ENCODE peak calls at places on chromosomes 3 and 15, in four cellular contexts. F is fibroblast of lung, S is foreskin fibroblast, Z is GM13976. I is an unnamed sample.

GRCh38 chr3:124935264-124935663 is 713 bp upstream of the MUC13 start:
- DNase-seq in F (no peak), S (no peak), Z (no peak), I (no peak)

GRCh38 chr15:69045810-69046209 is 31.3 kb downstream of the NOX5 start:
- DNase-seq in F (peak; percentile 57), S (peak; percentile 18), Z (no peak), I (no peak)

GRCh38 chr3:123951522-123952447 is 9.2 kb downstream of the CCDC14 start:
- DNase-seq in F (peak; percentile 16), S (peak; percentile 20), Z (no peak), I (no peak)

GRCh38 chr3:64187065-64187959 is 38.0 kb downstream of the PRICKLE2 start:
- DNase-seq in F (peak; percentile 99), S (peak; percentile 93), Z (no peak), I (no peak)

GRCh38 chr3:186287723-186288122 is 74.3 kb downstream of the DGKG start:
- DNase-seq in F (peak; percentile 96), S (peak; percentile 74), Z (no peak), I (no peak)

GRCh38 chr3:159669024-159669476 is 319.6 kb upstream of the IL12A start:
- DNase-seq in F (peak; percentile 51), S (peak; percentile 39), Z (no peak), I (no peak)

GRCh38 chr3:191873741-191874140 is 412.8 kb downstream of the PYDC2 start:
- DNase-seq in F (no peak), S (no peak), Z (no peak), I (no peak)

GRCh38 chr3:37542772-37543449 is 318.8 kb upstream of the CTDSPL start:
- DNase-seq in F (no peak), S (peak; percentile 36), Z (no peak), I (no peak)

GRCh38 chr3:143885803-143886427 is 37.6 kb upstream of the SLC9A9 start:
- DNase-seq in F (peak; percentile 17), S (peak; percentile 66), Z (peak; percentile 38), I (peak; percentile 59)

GRCh38 chr3:123732447-123732846 is 147.6 kb upstream of the HACD2 start:
- DNase-seq in F (peak; percentile 93), S (peak; percentile 82), Z (no peak), I (peak; percentile 24)

GRCh38 chr15:86021281-86022264 is 58.1 kb upstream of the AGBL1 start:
- DNase-seq in F (peak; percentile 68), S (peak; percentile 1), Z (no peak), I (no peak)

GRCh38 chr3:129112308-129113052 is 9.1 kb downstream of the RAB43 start:
- DNase-seq in F (no peak), S (peak; percentile 43), Z (no peak), I (peak; percentile 86)

GRCh38 chr3:12993623-12994356 is 79.4 kb downstream of the IQSEC1 start:
- DNase-seq in F (no peak), S (peak; percentile 37), Z (peak; percentile 76), I (no peak)

GRCh38 chr3:191397771-191398170 is 63.2 kb upstream of the PYDC2 start:
- DNase-seq in F (peak; percentile 49), S (no peak), Z (no peak), I (no peak)

GRCh38 chr3:113468536-113468935 is 27.2 kb upstream of the CFAP44 start:
- DNase-seq in F (no peak), S (peak; percentile 52), Z (no peak), I (no peak)

GRCh38 chr3:46883252-46884185 is 6.0 kb downstream of the PTH1R start:
- DNase-seq in F (peak; percentile 27), S (peak; percentile 68), Z (peak; percentile 67), I (peak; percentile 26)

GRCh38 chr3:152826476-152826875 is 8.5 kb upstream of the P2RY1 start:
- DNase-seq in F (no peak), S (no peak), Z (no peak), I (no peak)

GRCh38 chr3:117618462-117618861 is 908.9 kb downstream of the TUSC7 start:
- DNase-seq in F (no peak), S (no peak), Z (no peak), I (no peak)

GRCh38 chr3:134029734-134030381 is at the start of gene SLCO2A1:
- DNase-seq in F (peak; percentile 51), S (peak; percentile 51), Z (peak; percentile 46), I (peak; percentile 63)

GRCh38 chr3:126170073-126170916 is 10.1 kb downstream of the ALDH1L1 start:
- DNase-seq in F (no peak), S (no peak), Z (no peak), I (no peak)

GRCh38 chr3:56347219-56347871 is 120.9 kb downstream of the ERC2 start:
- DNase-seq in F (no peak), S (no peak), Z (peak; percentile 12), I (peak; percentile 66)

GRCh38 chr3:173825731-173826130 is 428.2 kb downstream of the NLGN1 start:
- DNase-seq in F (peak; percentile 61), S (peak; percentile 9), Z (no peak), I (no peak)

GRCh38 chr3:15527031-15527459 is 5.5 kb upstream of the COLQ start:
- DNase-seq in F (peak; percentile 7), S (peak; percentile 9), Z (no peak), I (peak; percentile 18)

GRCh38 chr3:177590826-177591225 is 393.5 kb upstream of the TBL1XR1 start:
- DNase-seq in F (peak; percentile 54), S (peak; percentile 43), Z (no peak), I (no peak)

GRCh38 chr3:184389935-184390528 is 10.2 kb downstream of the CHRD start:
- DNase-seq in F (no peak), S (no peak), Z (no peak), I (no peak)

GRCh38 chr15:40845036-40845435 is 1.2 kb downstream of the SPINT1 start:
- DNase-seq in F (no peak), S (no peak), Z (no peak), I (no peak)

GRCh38 chr3:189718215-189718614 is 87.0 kb downstream of the TP63 start:
- DNase-seq in F (no peak), S (no peak), Z (no peak), I (no peak)

GRCh38 chr15:62301993-62302665 is 137.0 kb upstream of the C2CD4B start:
- DNase-seq in F (peak; percentile 19), S (peak; percentile 3), Z (no peak), I (no peak)

GRCh38 chr15:89143503-89144162 is 55.4 kb downstream of the ABHD2 start:
- DNase-seq in F (peak; percentile 87), S (peak; percentile 89), Z (no peak), I (peak; percentile 23)
- TF ChIP-seq CTCF in F (no peak), S (no peak), Z (no peak), I (no peak)

DNA sequence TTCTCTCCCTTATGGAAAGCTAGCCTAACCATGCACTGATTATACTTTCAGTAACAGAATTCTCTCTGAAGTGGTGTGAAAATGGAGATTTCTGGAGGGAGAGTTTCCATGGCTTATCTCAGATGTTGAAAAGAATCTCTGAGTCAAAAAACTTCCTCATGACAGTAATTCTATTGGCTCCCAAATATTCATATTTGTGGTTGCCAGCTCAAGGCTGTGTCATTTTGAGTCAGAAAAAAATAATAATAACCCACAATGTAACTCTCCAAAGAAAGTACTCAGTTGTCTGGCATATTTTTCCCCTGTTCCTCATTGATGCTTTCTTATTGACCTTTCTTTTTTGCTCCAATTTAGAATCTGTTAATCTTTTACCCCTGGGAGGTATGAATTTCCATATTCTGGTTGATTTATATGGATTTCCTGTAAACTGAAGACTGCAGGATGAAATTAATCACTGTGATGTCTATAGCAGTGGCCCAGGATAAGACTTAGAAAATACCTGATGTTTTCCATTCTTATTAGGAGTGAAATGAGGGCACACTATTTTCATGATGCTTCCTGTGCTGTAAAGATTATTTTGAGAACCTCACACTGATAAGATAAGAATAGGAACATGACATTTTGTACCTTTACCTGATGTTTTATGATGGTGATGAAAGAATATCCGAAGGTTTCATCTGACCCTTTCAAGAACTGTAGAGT is 149.5 kb upstream of the EPHA3 start:
- DNase-seq in F (peak; percentile 94), S (peak; percentile 82), Z (no peak), I (no peak)
- TF ChIP-seq CTCF in F (no peak), S (no peak), Z (no peak), I (no peak)

GRCh38 chr3:5073374-5074085 is 48.6 kb upstream of the ARL8B start:
- DNase-seq in F (no peak), S (no peak), Z (no peak), I (no peak)

GRCh38 chr3:5068531-5068930 is 53.6 kb upstream of the ARL8B start:
- DNase-seq in F (no peak), S (no peak), Z (no peak), I (no peak)

GRCh38 chr3:5072100-5072816 is 49.8 kb upstream of the ARL8B start:
- DNase-seq in F (no peak), S (no peak), Z (no peak), I (no peak)

GRCh38 chr3:5069627-5070026 is 52.5 kb upstream of the ARL8B start:
- DNase-seq in F (no peak), S (no peak), Z (no peak), I (no peak)

DNA sequence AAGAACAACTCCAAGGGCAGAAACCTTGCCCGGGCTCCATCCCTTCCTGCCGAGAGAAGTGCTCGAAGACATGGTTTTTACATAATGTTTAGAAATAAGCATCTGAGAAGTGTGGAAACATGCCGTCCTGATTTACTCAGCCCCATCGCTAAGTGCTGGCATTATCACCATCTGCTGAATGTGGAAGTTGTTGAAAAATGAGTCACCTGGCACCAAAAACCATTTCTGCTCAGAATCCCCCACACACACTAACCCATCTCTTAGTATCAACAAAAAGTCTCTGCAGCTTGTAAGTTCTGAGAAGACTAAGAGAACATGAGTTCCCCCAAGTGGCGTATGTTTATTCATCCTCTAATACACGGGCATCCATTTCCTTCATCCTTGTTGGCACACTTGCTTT is 51.0 kb upstream of the ARL8B start:
- DNase-seq in F (peak; percentile 87), S (peak; percentile 21), Z (no peak), I (no peak)
- TF ChIP-seq CTCF in F (no peak), S (no peak), Z (no peak), I (no peak)

GRCh38 chr15:101108458-101108775 is 143.4 kb downstream of the CHSY1 start:
- DNase-seq in F (no peak), S (no peak), Z (no peak), I (no peak)

GRCh38 chr15:101107101-101107500 is 144.7 kb downstream of the CHSY1 start:
- DNase-seq in F (no peak), S (no peak), Z (no peak), I (no peak)

GRCh38 chr15:101108791-101109190 is 143.1 kb downstream of the CHSY1 start:
- DNase-seq in F (no peak), S (no peak), Z (no peak), I (no peak)

GRCh38 chr15:101105059-101105851 is 146.6 kb downstream of the CHSY1 start:
- DNase-seq in F (peak; percentile 49), S (peak; percentile 25), Z (no peak), I (no peak)

DNA sequence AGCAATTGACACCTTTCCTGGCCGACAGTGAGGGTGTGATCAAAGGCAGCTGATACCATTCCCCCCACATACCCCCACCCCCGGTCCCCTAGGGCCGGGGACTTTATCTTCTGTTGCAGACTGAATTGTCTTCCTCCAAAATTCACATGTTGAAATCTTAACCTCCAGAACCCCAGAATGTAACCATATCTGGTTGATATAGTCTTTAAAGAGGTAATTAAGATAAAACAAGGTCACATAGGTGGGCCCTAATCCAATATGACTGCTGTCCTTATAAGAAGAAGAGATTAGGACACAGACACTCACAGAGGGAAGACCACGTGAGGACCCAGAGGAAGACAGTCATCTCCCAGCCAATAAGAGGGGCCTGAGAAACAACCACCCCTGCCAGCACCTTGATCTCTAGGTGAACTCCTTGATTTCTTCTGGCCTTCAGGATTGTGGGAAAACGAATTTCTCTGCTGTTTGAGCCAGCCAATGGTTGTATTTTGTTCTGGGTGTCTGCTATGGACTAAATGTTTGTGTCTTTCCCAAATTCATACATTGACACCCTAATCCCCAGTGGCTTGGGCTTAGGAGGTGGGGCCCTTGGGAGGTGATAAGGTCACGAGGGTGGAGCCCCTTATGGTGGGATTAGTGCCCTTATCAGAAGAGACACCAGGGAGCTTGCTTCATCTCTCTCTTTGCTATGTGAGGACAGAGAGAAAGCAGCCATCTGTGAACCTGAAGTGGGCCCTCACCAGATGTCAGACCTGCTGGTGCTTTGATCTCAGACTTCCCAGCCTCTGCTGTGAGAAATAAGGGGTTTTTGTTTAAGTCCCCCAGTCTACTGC is 144.0 kb downstream of the CHSY1 start:
- DNase-seq in F (no peak), S (no peak), Z (no peak), I (no peak)
- TF ChIP-seq CTCF in F (no peak), S (no peak), Z (no peak), I (no peak)

I was measured in activated CD8-positive, alpha-beta T cell treated with anti-CD3 and anti-CD28 coated beads for 36 hours.